ENCODE peak calls at places on chromosomes 13 and 19, in four cellular contexts. M is H1, Y is upper lobe of right lung, S is amygdala. R is an unnamed sample.

GRCh38 chr19:14492756-14493337 is 3.1 kb downstream of the GIPC1 start:
- DNase-seq in M (no peak), Y (no peak), S (no peak), R (no peak)

GRCh38 chr19:35052599-35053190 is 11.2 kb downstream of the HPN start:
- DNase-seq in M (no peak), Y (no peak), S (no peak), R (no peak)

GRCh38 chr13:113518080-113518803 is 27.7 kb upstream of the DCUN1D2 start:
- DNase-seq in M (no peak), Y (no peak), S (no peak), R (no peak)

GRCh38 chr13:112354330-112355273 is 21.6 kb upstream of the SPACA7 start:
- DNase-seq in M (no peak), Y (peak; percentile 45), S (no peak), R (no peak)

GRCh38 chr19:14559916-14560775 is 11.7 kb downstream of the NDUFB7 start:
- DNase-seq in M (no peak), Y (no peak), S (no peak), R (peak; percentile 79)

GRCh38 chr19:3977242-3978143 is 6.6 kb upstream of the DAPK3 start:
- DNase-seq in M (peak; percentile 54), Y (no peak), S (no peak), R (no peak)

GRCh38 chr13:27644302-27644701 is 22.6 kb downstream of the POLR1D start:
- DNase-seq in M (no peak), Y (no peak), S (no peak), R (no peak)

GRCh38 chr13:78787189-78787588 is 128.2 kb upstream of the OBI1 start:
- DNase-seq in M (no peak), Y (no peak), S (no peak), R (no peak)

GRCh38 chr13:25136872-25137623 is 35.0 kb downstream of the AMER2 start:
- DNase-seq in M (peak; percentile 54), Y (no peak), S (no peak), R (no peak)

GRCh38 chr19:29211562-29212416 is 1.2 kb downstream of the UQCRFS1 start:
- DNase-seq in M (no peak), Y (no peak), S (no peak), R (no peak)

GRCh38 chr13:91747164-91747563 is 348.7 kb downstream of the GPC5 start:
- DNase-seq in M (no peak), Y (no peak), S (no peak), R (no peak)

GRCh38 chr19:27966390-27966816 is 1246.5 kb downstream of the UQCRFS1 start:
- DNase-seq in M (no peak), Y (no peak), S (no peak), R (no peak)

R was measured in Right ventricle myocardium superior.